ENCODE peak calls at places on chromosomes 4 and X, in seven cellular contexts. H is neuronal stem cell, A is Peyer's patch, P is upper lobe of left lung, R is lower lobe of right lung, N is iris pigment epithelial cell, I is choroid plexus epithelial cell. X is an unnamed sample.

GRCh38 chr4:8838911-8839431 is 32.7 kb downstream of the HMX1 start:
- DNase-seq in H (no peak), A (peak; percentile 30), P (peak; percentile 16), R (peak; percentile 36), N (no peak), I (no peak), X (peak; percentile 67)

GRCh38 chr4:101730291-101731117 is 60.0 kb upstream of the BANK1 start:
- DNase-seq in H (peak; percentile 24), I (peak; percentile 88), A (peak; percentile 85), R (peak; percentile 56), P (peak; percentile 65), N (peak; percentile 80), X (no peak)

GRCh38 chr4:14022428-14022827 is 394.9 kb upstream of the BOD1L1 start:
- DNase-seq in N (peak; percentile 68), P (no peak), H (no peak), A (no peak), I (peak; percentile 74), R (no peak), X (no peak)

GRCh38 chr4:20995591-20995990 is 295.3 kb downstream of the PACRGL start:
- DNase-seq in N (no peak), A (no peak), R (no peak), H (no peak), P (no peak), I (no peak), X (no peak)

GRCh38 chrX:13452283-13452682 is 117.1 kb upstream of the EGFL6 start:
- DNase-seq in N (no peak), I (no peak), H (no peak), P (no peak), R (no peak), A (no peak), X (no peak)

GRCh38 chr4:21856301-21856700 is 92.3 kb downstream of the KCNIP4 start:
- DNase-seq in A (no peak), R (no peak), P (no peak), N (no peak), I (no peak), H (no peak), X (no peak)

GRCh38 chrX:11739796-11740195 is 18.2 kb upstream of the MSL3 start:
- DNase-seq in P (no peak), I (no peak), H (no peak), A (no peak), N (no peak), R (no peak), X (no peak)

GRCh38 chr4:122764808-122765189 is 32.3 kb downstream of the BBS12 start:
- DNase-seq in H (no peak), A (no peak), R (no peak), P (no peak), I (peak; percentile 90), N (peak; percentile 90), X (no peak)

GRCh38 chr4:156101571-156101970 is 147.9 kb upstream of the CTSO start:
- DNase-seq in H (no peak), P (no peak), R (no peak), I (peak; percentile 39), N (no peak), A (no peak), X (no peak)

GRCh38 chrX:317424-318067 is 1.1 kb downstream of the GTPBP6 start:
- DNase-seq in P (no peak), H (no peak), R (no peak), A (no peak), I (no peak), N (no peak), X (no peak)

GRCh38 chr4:21512351-21512750 is 436.2 kb downstream of the KCNIP4 start:
- DNase-seq in A (no peak), N (peak; percentile 57), P (no peak), I (peak; percentile 85), R (no peak), H (peak; percentile 23), X (no peak)

GRCh38 chr4:183412836-183413561 is 31.4 kb upstream of the CDKN2AIP start:
- DNase-seq in P (no peak), R (no peak), H (no peak), N (no peak), I (no peak), A (no peak), X (no peak)

GRCh38 chr4:1321946-1322650 is 24.9 kb upstream of the UVSSA start:
- DNase-seq in A (no peak), H (no peak), P (no peak), N (no peak), I (no peak), R (peak; percentile 38), X (no peak)

GRCh38 chrX:154819771-154820341 is 14.6 kb upstream of the MPP1 start:
- DNase-seq in P (no peak), N (no peak), R (no peak), I (no peak), H (no peak), A (no peak), X (no peak)

GRCh38 chr4:169815606-169816005 is 57.9 kb upstream of the HPF1 start:
- DNase-seq in P (no peak), N (peak; percentile 10), R (no peak), A (no peak), I (peak; percentile 6), H (no peak), X (no peak)

GRCh38 chr4:1109898-1110506 is 3.4 kb downstream of the RNF212 start:
- DNase-seq in A (no peak), I (no peak), H (no peak), P (no peak), N (no peak), R (no peak), X (no peak)

GRCh38 chr4:73593631-73594241 is 26.5 kb downstream of the RASSF6 start:
- DNase-seq in I (peak; percentile 75), R (no peak), N (peak; percentile 45), A (no peak), H (no peak), P (no peak), X (no peak)

GRCh38 chr4:55612341-55612740 is 20.3 kb upstream of the PDCL2 start:
- DNase-seq in N (no peak), A (no peak), H (no peak), P (no peak), R (no peak), I (no peak), X (no peak)

GRCh38 chr4:169583563-169583962 is 28.8 kb downstream of the NEK1 start:
- DNase-seq in R (no peak), P (no peak), A (no peak), I (peak; percentile 83), N (peak; percentile 86), H (no peak), X (no peak)